ENCODE peak calls at places on chromosomes 16 and 17, in seven cellular contexts. B, E, O, J, D, W and P are unnamed samples.
A peak's percentile ranks its signal among the peaks of the same experiment; 100 is the strongest.

GRCh38 chr17:75645889-75646625 is 12.8 kb downstream of the SMIM5 start:
- DNase-seq in J (peak; percentile 92), O (no peak), D (no peak), E (no peak), B (peak; percentile 77), W (no peak), P (peak; percentile 96)

GRCh38 chr17:81348097-81349055 is 46.9 kb upstream of the BAHCC1 start:
- DNase-seq in O (no peak), W (no peak), B (no peak), J (no peak), E (no peak), D (no peak), P (no peak)

GRCh38 chr17:67531291-67531690 is 154.2 kb downstream of the PITPNC1 start:
- DNase-seq in D (no peak), W (peak; percentile 70), O (no peak), J (no peak), B (no peak), E (no peak), P (no peak)

GRCh38 chr17:74303300-74303699 is 22.7 kb upstream of the KIF19 start:
- DNase-seq in D (no peak), J (no peak), O (no peak), W (no peak), B (no peak), E (no peak), P (no peak)

GRCh38 chr16:86994651-86995171 is 322.5 kb downstream of the C16orf95 start:
- DNase-seq in O (peak; percentile 93), D (no peak), E (peak; percentile 90), J (no peak), B (peak; percentile 98), W (no peak), P (no peak)

GRCh38 chr16:68246121-68246520 is 948 bp downstream of the PLA2G15 start:
- DNase-seq in B (no peak), E (no peak), D (no peak), W (no peak), J (no peak), O (no peak), P (no peak)

GRCh38 chr16:79973320-79973719 is 372.8 kb upstream of the MAF start:
- DNase-seq in J (no peak), B (no peak), E (no peak), O (no peak), D (no peak), W (no peak), P (no peak)

GRCh38 chr16:66604376-66605176 is at the start of gene CMTM3:
- DNase-seq in E (peak; percentile 92), J (peak; percentile 62), B (no peak), O (peak; percentile 62), W (peak; percentile 56), D (peak; percentile 71), P (peak; percentile 86)

GRCh38 chr16:59356144-59356543 is 622.0 kb upstream of the GOT2 start:
- DNase-seq in O (no peak), J (no peak), E (no peak), W (no peak), D (no peak), B (no peak), P (no peak)

GRCh38 chr16:80931985-80932720 is 74.5 kb downstream of the CMC2 start:
- DNase-seq in E (peak; percentile 82), J (peak; percentile 71), W (peak; percentile 77), D (no peak), O (peak; percentile 66), B (no peak), P (peak; percentile 55)

GRCh38 chr16:4636196-4636595 is 11.6 kb downstream of the MGRN1 start:
- DNase-seq in B (no peak), D (no peak), J (no peak), O (no peak), W (no peak), E (no peak), P (no peak)

GRCh38 chr17:296382-296781 is 56.2 kb downstream of the RPH3AL start:
- DNase-seq in W (no peak), E (no peak), J (no peak), D (no peak), B (no peak), O (no peak), P (no peak)

GRCh38 chr17:6568186-6568758 is 11.9 kb upstream of the PITPNM3 start:
- DNase-seq in D (no peak), E (no peak), W (no peak), B (no peak), J (no peak), O (no peak), P (no peak)

GRCh38 chr16:27429330-27429871 is 27.4 kb downstream of the IL21R start:
- DNase-seq in B (no peak), W (no peak), O (no peak), J (no peak), E (no peak), D (no peak), P (no peak)

GRCh38 chr16:24610421-24610765 is 71.0 kb downstream of the RBBP6 start:
- DNase-seq in E (peak; percentile 65), W (peak; percentile 70), O (peak; percentile 48), J (no peak), D (no peak), B (no peak), P (no peak)

GRCh38 chr17:28716740-28717577 is 709 bp downstream of the RAB34 start:
- DNase-seq in W (no peak), D (no peak), B (no peak), J (no peak), E (peak; percentile 69), O (peak; percentile 40), P (no peak)

GRCh38 chr16:11586375-11586855 is 304 bp downstream of the LITAF start:
- DNase-seq in B (no peak), O (peak; percentile 35), E (no peak), D (no peak), J (no peak), W (no peak), P (no peak)

GRCh38 chr16:68762996-68763756 is 26.1 kb downstream of the CDH1 start:
- DNase-seq in E (peak; percentile 89), D (no peak), J (no peak), B (peak; percentile 45), W (no peak), O (no peak), P (no peak)

GRCh38 chr17:879546-879945 is 97.4 kb downstream of the MRM3 start:
- DNase-seq in B (peak; percentile 78), J (peak; percentile 43), W (peak; percentile 43), D (peak; percentile 59), E (peak; percentile 97), O (peak; percentile 66), P (peak; percentile 43)

GRCh38 chr16:46658925-46659324 is 30.1 kb downstream of the VPS35 start:
- DNase-seq in J (no peak), B (no peak), W (peak; percentile 14), D (no peak), O (no peak), E (no peak), P (peak; percentile 99)

GRCh38 chr16:31382485-31383161 is 10.5 kb upstream of the ITGAD start:
- DNase-seq in J (peak; percentile 84), O (peak; percentile 51), D (peak; percentile 41), E (peak; percentile 41), B (peak; percentile 35), W (peak; percentile 36), P (peak; percentile 49)

GRCh38 chr17:13372432-13372831 is 229.3 kb downstream of the HS3ST3A1 start:
- DNase-seq in W (no peak), J (no peak), E (no peak), D (no peak), B (no peak), O (no peak), P (no peak)

GRCh38 chr16:87416826-87417471 is 24.8 kb downstream of the MAP1LC3B start:
- DNase-seq in D (no peak), E (peak; percentile 67), O (peak; percentile 47), J (peak; percentile 52), W (peak; percentile 67), B (peak; percentile 56), P (peak; percentile 63)

GRCh38 chr17:47315451-47316266 is 8.1 kb upstream of the EFCAB13 start:
- DNase-seq in O (peak; percentile 86), D (peak; percentile 11), W (peak; percentile 60), B (peak; percentile 72), E (peak; percentile 85), J (peak; percentile 35), P (peak; percentile 81)

GRCh38 chr17:28518578-28518977 is 12.4 kb downstream of the FOXN1 start:
- DNase-seq in W (no peak), D (no peak), B (no peak), J (no peak), E (no peak), O (no peak), P (no peak)

GRCh38 chr17:77778636-77779524 is 179.6 kb upstream of the TNRC6C start:
- DNase-seq in W (peak; percentile 68), B (peak; percentile 79), J (no peak), D (no peak), E (peak; percentile 82), O (no peak), P (no peak)